ENCODE peak calls at places on chromosomes 3 and 15, in seven cellular contexts. N is mammary epithelial cell, U is AG04450, R is fibroblast of lung, A is cardiac muscle cell, J is IMR-90, C is adrenal gland. Z is an unnamed sample.

GRCh38 chr3:107574650-107575049 is 51.9 kb downstream of the BBX start:
- DNase-seq in N (peak), U (peak), R (peak), A (peak), J (peak), C (no peak), Z (no peak)

GRCh38 chr3:115861166-115861733 is 237.9 kb downstream of the GAP43 start:
- DNase-seq in N (no peak), U (no peak), R (no peak), A (no peak), J (no peak), C (no peak), Z (no peak)

GRCh38 chr3:53161820-53162671 is 1.0 kb downstream of the PRKCD start:
- DNase-seq in N (peak), U (no peak), R (no peak), A (peak), J (peak), C (peak), Z (peak)

GRCh38 chr3:64684715-64685261 is 3.0 kb downstream of the ADAMTS9 start:
- DNase-seq in N (peak), U (no peak), R (peak), A (peak), J (peak), C (peak), Z (peak)

GRCh38 chr3:8865697-8866096 is 96.3 kb upstream of the OXTR start:
- DNase-seq in N (no peak), U (no peak), R (no peak), A (no peak), J (no peak), C (no peak), Z (no peak)

GRCh38 chr15:74170083-74170844 is 3.2 kb upstream of the ISLR start:
- DNase-seq in N (no peak), U (no peak), R (no peak), A (no peak), J (no peak), C (no peak), Z (peak)

GRCh38 chr3:24545917-24546316 is 51.3 kb upstream of the THRB start:
- DNase-seq in N (no peak), U (no peak), R (peak), A (no peak), J (no peak), C (peak), Z (no peak)

GRCh38 chr3:184110316-184110725 is 13.5 kb downstream of the HTR3E start:
- DNase-seq in N (peak), U (no peak), R (peak), A (no peak), J (peak), C (peak), Z (peak)

GRCh38 chr3:141393151-141394076 is 25.1 kb downstream of the ZBTB38 start:
- DNase-seq in N (no peak), U (no peak), R (peak), A (no peak), J (no peak), C (peak), Z (peak)

GRCh38 chr3:33091746-33092145 is 5.2 kb downstream of the GLB1 start:
- DNase-seq in N (no peak), U (no peak), R (no peak), A (no peak), J (no peak), C (no peak), Z (no peak)

GRCh38 chr3:160129459-160130061 is 95.7 kb upstream of the C3orf80 start:
- DNase-seq in N (peak), U (peak), R (peak), A (no peak), J (peak), C (no peak), Z (peak)

GRCh38 chr3:141148169-141148568 is 83.5 kb upstream of the PXYLP1 start:
- DNase-seq in N (no peak), U (no peak), R (no peak), A (no peak), J (no peak), C (no peak), Z (no peak)

GRCh38 chr15:59312199-59312598 is 60.5 kb downstream of the MYO1E start:
- DNase-seq in N (no peak), U (no peak), R (no peak), A (no peak), J (no peak), C (no peak), Z (no peak)

GRCh38 chr15:63994073-63994600 is 52.1 kb downstream of the DAPK2 start:
- DNase-seq in N (no peak), U (no peak), R (no peak), A (no peak), J (no peak), C (no peak), Z (no peak)

GRCh38 chr3:183503738-183504137 is 51.8 kb downstream of the KLHL6 start:
- DNase-seq in N (no peak), U (no peak), R (no peak), A (no peak), J (no peak), C (peak), Z (no peak)

GRCh38 chr15:95405447-95405846 is 925.1 kb upstream of the NR2F2 start:
- DNase-seq in N (no peak), U (peak), R (peak), A (no peak), J (peak), C (no peak), Z (no peak)

GRCh38 chr15:90845201-90845949 is 23.0 kb upstream of the FURIN start:
- DNase-seq in N (peak), U (peak), R (peak), A (no peak), J (peak), C (peak), Z (peak)

GRCh38 chr3:72444642-72445223 is 403.5 kb downstream of the SHQ1 start:
- DNase-seq in N (peak), U (no peak), R (peak), A (no peak), J (peak), C (no peak), Z (no peak)

GRCh38 chr15:70852501-70853269 is 1.3 kb downstream of the LARP6 start:
- DNase-seq in N (peak), U (no peak), R (peak), A (peak), J (peak), C (peak), Z (no peak)

GRCh38 chr15:75731248-75732100 is 18.8 kb upstream of the CSPG4 start:
- DNase-seq in N (no peak), U (no peak), R (peak), A (no peak), J (peak), C (no peak), Z (peak)

GRCh38 chr3:23748398-23749110 is 57.2 kb upstream of the UBE2E1 start:
- DNase-seq in N (peak), U (no peak), R (peak), A (no peak), J (peak), C (no peak), Z (no peak)

GRCh38 chr3:13825317-13825590 is 54.6 kb downstream of the WNT7A start:
- DNase-seq in N (peak), U (no peak), R (no peak), A (no peak), J (no peak), C (no peak), Z (no peak)

GRCh38 chr3:117750674-117751073 is 1041.1 kb downstream of the TUSC7 start:
- DNase-seq in N (no peak), U (no peak), R (no peak), A (no peak), J (no peak), C (no peak), Z (no peak)

GRCh38 chr15:70152070-70152480 is 54.4 kb upstream of the TLE3 start:
- DNase-seq in N (no peak), U (no peak), R (no peak), A (no peak), J (peak), C (peak), Z (peak)

DNA sequence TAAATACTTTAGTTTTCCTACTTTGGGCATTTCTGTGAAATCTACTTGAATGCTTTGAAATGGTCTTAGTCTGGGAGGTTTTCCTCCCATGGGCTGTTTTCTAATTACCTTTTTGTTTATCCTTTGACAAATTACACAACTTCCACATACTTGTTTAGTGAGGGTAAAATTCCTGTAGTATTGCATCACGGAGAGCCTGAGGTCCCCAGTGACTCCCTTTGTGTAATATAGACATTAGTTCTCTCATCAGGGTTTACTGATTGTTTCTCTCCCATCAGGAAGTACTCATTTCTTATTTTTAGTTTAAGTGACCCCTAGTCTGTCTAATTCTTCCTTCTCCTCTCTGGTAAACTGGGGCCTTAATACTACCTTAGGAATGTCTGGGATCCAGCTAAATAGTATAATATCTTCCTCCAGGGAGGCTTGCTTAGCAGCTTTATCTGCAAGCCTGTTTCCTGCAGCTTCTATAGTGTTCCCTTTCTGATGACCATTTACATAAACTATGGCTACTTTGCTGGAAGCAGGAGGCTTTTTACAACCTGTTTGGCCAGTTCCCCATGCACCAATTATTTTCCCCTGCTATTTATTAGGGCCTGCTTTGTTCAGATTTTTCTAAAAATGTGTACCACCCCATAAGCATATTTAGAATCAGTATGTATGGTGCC is 87.2 kb upstream of the XCR1 start:
- DNase-seq in N (peak), U (no peak), R (peak), A (no peak), J (peak), C (no peak), Z (no peak)
- H3K4me3 ChIP-seq in N (no peak), U (no peak), R (no peak), A (no peak), J (no peak), C (no peak), Z (no peak)

DNA sequence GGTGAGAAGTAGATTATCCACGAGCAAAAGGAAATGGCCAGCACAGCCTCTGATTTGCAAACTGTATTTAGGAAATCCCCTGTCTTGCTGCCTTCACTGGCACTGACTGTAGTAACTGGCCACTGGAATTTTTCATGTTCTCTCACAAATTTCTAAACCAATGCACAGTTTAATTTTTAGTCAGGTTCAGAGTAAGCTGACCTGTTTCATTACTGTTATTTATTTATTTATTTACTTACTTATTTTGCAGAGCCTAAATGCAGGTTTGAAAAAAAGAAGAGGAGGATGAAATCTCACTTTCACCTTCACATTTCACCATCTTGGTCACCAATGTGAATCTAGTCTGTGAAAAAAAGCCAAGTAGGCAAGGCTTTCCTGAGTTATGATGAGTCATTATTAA is 291.0 kb downstream of the PLOD2 start:
- DNase-seq in N (no peak), U (no peak), R (no peak), A (no peak), J (no peak), C (no peak), Z (no peak)
- H3K27ac ChIP-seq in N (no peak), U (no peak), R (no peak), A (no peak), J (no peak), C (no peak), Z (no peak)

DNA sequence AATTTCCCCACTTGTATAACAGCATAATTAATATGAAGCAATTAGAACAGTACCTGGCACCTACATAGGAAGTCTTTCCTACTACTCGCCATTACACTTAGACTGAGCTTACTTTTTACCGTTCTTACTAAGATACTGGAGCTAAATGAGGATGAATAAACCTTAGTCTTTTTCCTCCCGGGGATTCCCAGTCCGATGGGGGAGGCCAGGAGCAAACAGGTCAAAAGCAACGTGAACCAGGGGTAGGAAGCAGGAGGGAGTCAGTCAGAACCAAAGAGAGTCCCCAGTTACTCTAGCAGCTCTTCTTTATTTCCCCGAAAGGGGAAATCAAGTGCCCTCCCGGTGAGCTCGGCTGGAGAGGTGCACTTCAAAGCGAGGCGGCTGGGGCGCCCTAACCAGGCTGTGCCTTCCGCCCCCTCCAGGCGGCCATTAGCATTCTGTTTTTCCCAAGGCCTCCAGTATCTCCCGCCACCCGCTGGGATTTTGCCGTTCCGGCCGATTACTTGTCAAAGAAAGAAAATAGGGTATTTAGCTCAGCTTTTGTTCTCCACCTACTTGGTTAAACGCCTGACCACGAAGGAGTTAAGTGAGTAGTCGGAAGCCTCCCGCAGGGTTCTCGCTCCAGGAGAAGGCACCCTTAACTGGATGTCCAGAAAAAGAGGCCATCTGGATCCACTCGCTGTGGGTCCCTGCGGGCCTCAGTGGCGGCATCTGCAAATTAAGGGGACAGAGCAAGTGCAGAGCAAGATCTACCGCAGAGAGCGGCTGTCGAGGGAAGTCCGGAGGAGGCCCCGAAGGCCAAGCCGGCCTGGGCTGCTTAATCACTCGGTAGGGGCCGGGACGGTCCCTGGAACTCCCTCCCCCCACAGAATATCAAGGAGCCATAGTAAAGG is 6.3 kb upstream of the EOMES start:
- DNase-seq in N (no peak), U (no peak), R (no peak), A (peak), J (no peak), C (no peak), Z (no peak)
- H3K4me3 ChIP-seq in N (no peak), U (no peak), R (no peak), A (peak), J (no peak), C (peak), Z (no peak)

DNA sequence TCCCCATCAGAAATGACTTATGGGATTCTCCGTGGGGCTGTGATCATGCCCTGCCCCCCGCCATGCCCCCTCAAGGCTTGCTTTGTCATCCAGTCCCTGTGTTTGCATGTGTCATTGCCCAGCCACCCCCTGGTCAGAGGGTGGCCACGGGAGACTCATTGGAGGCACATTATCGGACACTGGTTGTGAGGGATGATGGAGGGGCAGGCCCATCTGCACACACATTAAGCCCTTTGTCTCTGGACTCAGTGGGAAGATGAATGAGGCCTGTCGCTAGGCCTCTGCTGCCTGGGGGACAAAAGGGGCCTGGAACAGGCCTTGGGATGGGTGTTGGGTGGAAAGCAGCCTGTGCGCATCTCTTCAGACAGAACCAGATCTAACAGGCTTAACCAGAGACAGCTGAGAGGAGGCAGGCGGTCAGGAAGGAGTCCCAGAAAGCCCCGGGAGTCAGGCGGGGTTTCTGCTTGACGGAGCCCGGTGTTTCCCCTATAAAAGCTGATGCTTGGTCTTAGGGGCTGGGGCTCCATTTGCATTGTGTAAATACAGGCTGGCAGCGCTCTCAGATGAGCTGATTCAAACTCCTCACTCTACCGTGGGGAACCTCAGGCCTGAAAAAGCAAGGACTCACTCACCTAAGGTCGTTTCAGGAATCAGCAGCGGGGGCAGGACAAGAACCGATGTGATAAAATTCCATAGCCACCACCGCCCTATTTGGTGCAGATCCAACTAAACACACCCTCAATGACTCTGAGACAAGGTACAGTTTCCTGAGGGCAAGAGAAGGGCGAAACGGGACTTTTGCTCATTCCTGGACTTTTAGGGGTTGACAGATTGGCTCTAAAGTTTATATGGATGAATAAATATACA is 17.0 kb upstream of the SKIC8 start:
- DNase-seq in N (no peak), U (no peak), R (no peak), A (no peak), J (no peak), C (no peak), Z (peak)
- H3K27ac ChIP-seq in N (no peak), U (no peak), R (no peak), A (no peak), J (no peak), C (no peak), Z (peak)

DNA sequence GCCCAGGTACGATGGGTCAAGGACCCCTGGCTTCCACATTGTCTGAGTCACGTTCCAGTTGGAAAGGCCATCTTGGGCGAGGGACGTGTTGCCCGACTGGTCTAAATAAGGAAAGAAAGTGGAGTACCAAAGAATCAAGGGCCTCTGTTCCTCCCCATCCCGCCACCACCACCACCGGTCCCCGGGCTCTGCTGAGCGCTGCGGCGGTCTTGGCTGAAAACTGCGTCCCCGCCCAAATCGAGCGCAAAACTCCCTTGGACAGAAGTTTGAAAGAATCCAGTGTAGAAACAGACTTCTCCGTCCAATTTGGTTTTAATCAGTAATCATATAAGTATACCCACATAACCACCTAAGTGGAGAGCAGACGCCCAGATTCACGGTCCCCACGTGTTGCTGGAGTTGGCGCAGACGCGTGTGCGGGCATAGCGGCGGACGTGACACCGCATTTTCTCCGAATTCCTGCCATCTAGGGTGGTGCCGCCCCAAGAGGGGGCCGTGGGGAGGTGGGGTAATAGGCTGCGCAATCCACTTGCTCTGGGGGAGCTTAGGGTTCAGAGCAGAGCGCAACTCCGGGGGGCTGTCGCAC is 243.8 kb upstream of the TOPAZ1 start:
- DNase-seq in N (no peak), U (no peak), R (peak), A (peak), J (no peak), C (no peak), Z (no peak)
- H3K4me3 ChIP-seq in N (no peak), U (no peak), R (peak), A (peak), J (no peak), C (peak), Z (no peak)

DNA sequence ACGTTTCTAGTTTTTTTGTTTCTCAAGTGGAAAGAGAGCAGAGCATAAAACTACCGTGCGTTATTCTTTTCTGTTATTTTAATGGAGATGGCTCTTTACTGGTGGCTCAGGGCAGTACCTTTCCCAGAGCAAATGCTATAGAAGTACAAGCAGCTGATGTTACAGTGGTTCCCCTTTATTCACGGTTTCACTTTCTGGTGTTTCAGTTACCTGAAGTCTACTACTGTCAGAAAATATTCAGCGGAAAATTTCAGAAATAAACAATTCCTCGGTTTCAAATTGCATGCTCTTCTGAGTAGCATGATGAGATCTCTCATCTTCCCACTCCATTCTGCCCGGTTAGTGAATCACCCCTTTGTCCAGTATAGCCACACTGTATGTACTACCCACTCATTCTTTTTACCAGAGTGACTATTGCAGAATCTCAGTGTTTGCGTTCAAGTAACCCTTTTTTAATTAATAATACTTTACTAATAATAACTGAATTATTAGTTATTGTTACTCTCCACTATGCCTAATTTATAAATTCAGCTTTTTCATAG is 597.5 kb upstream of the ROBO2 start:
- DNase-seq in N (no peak), U (no peak), R (no peak), A (no peak), J (peak), C (no peak), Z (peak)
- H3K27ac ChIP-seq in N (no peak), U (no peak), R (no peak), A (no peak), J (no peak), C (no peak), Z (peak)

GRCh38 chr3:148333091-148333490 is 364.6 kb upstream of the AGTR1 start:
- DNase-seq in N (no peak), U (no peak), R (no peak), A (no peak), J (no peak), C (no peak), Z (peak)
- H3K4me3 ChIP-seq in N (no peak), U (no peak), R (no peak), A (no peak), J (no peak), C (no peak), Z (no peak)

Z was measured in SJCRH30.